ENCODE peak calls at places on chromosome 7, in nine cellular contexts. F is HTR-8/SVneo; V is amniotic stem cell; J is HEK293T; W is stimulated activated effector memory CD8-positive, alpha-beta T cell treated with anti-CD3 and anti-CD28 coated beads, Interleukin-12 subunit alpha, Interleukin-12 subunit beta, amount 100 ng/mL, for 72 hours; L is stimulated activated CD4-positive, alpha-beta T cell treated with anti-CD3 and anti-CD28 coated beads, Interleukin-4, amount 100 ng/mL, for 48 hours; D is activated effector memory CD4-positive, alpha-beta T cell treated with anti-CD3 and anti-CD28 coated beads, Interleukin-2, amount 50 U/mL, for 16 hours; A is AG04449; S is Caki2. E is an unnamed sample.

GRCh38 chr7:144827581-144828139 is 8.2 kb downstream of the TPK1 start:
- DNase-seq in L (no peak), V (no peak), F (no peak), A (no peak), J (no peak), D (no peak), W (no peak), S (peak), E (no peak)

GRCh38 chr7:935321-936130 is 19.0 kb downstream of the ADAP1 start:
- DNase-seq in D (peak), V (no peak), A (no peak), J (no peak), L (no peak), S (no peak), F (no peak), W (no peak), E (no peak)

GRCh38 chr7:72476608-72477305 is 64.6 kb upstream of the CALN1 start:
- DNase-seq in A (no peak), F (no peak), V (no peak), S (no peak), W (no peak), D (no peak), J (no peak), L (no peak), E (no peak)

GRCh38 chr7:105794741-105795729 is 81.4 kb downstream of the ATXN7L1 start:
- DNase-seq in F (no peak), A (no peak), S (no peak), V (no peak), D (no peak), J (no peak), L (no peak), W (no peak), E (no peak)

GRCh38 chr7:137940656-137941518 is 61.0 kb downstream of the CREB3L2 start:
- DNase-seq in D (no peak), L (no peak), S (no peak), V (no peak), J (no peak), F (no peak), A (no peak), W (no peak), E (no peak)

GRCh38 chr7:50497068-50497642 is 47.0 kb upstream of the FIGNL1 start:
- DNase-seq in D (no peak), F (no peak), A (no peak), W (no peak), L (no peak), S (no peak), V (peak), J (no peak), E (no peak)

GRCh38 chr7:129213828-129214227 is 11.0 kb upstream of the AHCYL2 start:
- DNase-seq in L (no peak), W (no peak), V (no peak), S (peak), J (no peak), A (no peak), D (no peak), F (no peak), E (no peak)

GRCh38 chr7:19146699-19147098 is 1.5 kb upstream of the FERD3L start:
- DNase-seq in L (no peak), W (no peak), D (no peak), A (no peak), F (peak), J (peak), S (peak), V (no peak), E (no peak)

GRCh38 chr7:50507898-50508470 is 57.2 kb downstream of the DDC start:
- DNase-seq in D (no peak), L (no peak), V (no peak), W (no peak), S (no peak), F (no peak), A (no peak), J (no peak), E (no peak)

GRCh38 chr7:101921061-101921460 is 103.6 kb downstream of the CUX1 start:
- DNase-seq in A (no peak), D (no peak), L (no peak), J (no peak), S (no peak), V (no peak), W (no peak), F (no peak), E (no peak)

GRCh38 chr7:130667593-130668257 is 823 bp downstream of the COPG2 start:
- DNase-seq in S (no peak), A (no peak), V (no peak), J (peak), F (no peak), L (no peak), D (no peak), W (no peak), E (no peak)

GRCh38 chr7:127946847-127947246 is 84.4 kb downstream of the LRRC4 start:
- DNase-seq in V (no peak), L (no peak), D (no peak), A (no peak), J (no peak), F (no peak), W (no peak), S (no peak), E (no peak)

GRCh38 chr7:47389923-47390630 is 191.8 kb downstream of the TNS3 start:
- DNase-seq in D (peak), L (no peak), A (no peak), W (no peak), S (no peak), V (no peak), J (no peak), F (no peak), E (no peak)

GRCh38 chr7:40372031-40372430 is 237.2 kb downstream of the SUGCT start:
- DNase-seq in L (no peak), J (no peak), F (no peak), W (no peak), V (no peak), S (peak), D (no peak), A (no peak), E (no peak)

GRCh38 chr7:139757968-139758367 is 19.8 kb downstream of the HIPK2 start:
- DNase-seq in F (no peak), W (no peak), A (no peak), D (no peak), L (no peak), S (no peak), V (no peak), J (no peak), E (no peak)

GRCh38 chr7:32462451-32462850 is 27.7 kb downstream of the LSM5 start:
- DNase-seq in W (no peak), S (no peak), D (no peak), F (no peak), V (no peak), J (no peak), L (no peak), A (no peak), E (no peak)

GRCh38 chr7:138797715-138798320 is at the start of the genes ATP6V0A4 and TMEM213:
- DNase-seq in D (no peak), L (no peak), S (no peak), F (no peak), J (no peak), V (no peak), W (no peak), A (no peak), E (no peak)

GRCh38 chr7:23012186-23012585 is 1.7 kb downstream of the HYCC1 start:
- DNase-seq in V (no peak), W (no peak), S (no peak), A (no peak), D (no peak), L (no peak), J (no peak), F (no peak), E (no peak)

GRCh38 chr7:143381427-143382125 is 431 bp downstream of the ZYX start:
- DNase-seq in S (no peak), D (no peak), L (no peak), W (no peak), A (no peak), F (peak), V (no peak), J (peak), E (peak)

GRCh38 chr7:115511330-115511729 is 519.2 kb downstream of the TFEC start:
- DNase-seq in S (no peak), F (no peak), A (no peak), V (no peak), L (no peak), D (no peak), J (no peak), W (no peak), E (no peak)

GRCh38 chr7:437293-438280 is 82.1 kb downstream of the PDGFA start:
- DNase-seq in A (no peak), J (no peak), W (no peak), L (no peak), F (no peak), S (no peak), V (no peak), D (no peak), E (no peak)

GRCh38 chr7:36045275-36045674 is 107.8 kb upstream of the EEPD1 start:
- DNase-seq in W (no peak), L (no peak), F (no peak), S (no peak), A (no peak), D (no peak), V (no peak), J (no peak), E (peak)